ENCODE peak calls at places on chromosomes 12 and 14, in eight cellular contexts. T, M, H, G, L, F, K and J are unnamed samples.

GRCh38 chr14:61153436-61153835 is 127.7 kb downstream of the TMEM30B start:
- DNase-seq in F (no peak), G (no peak), H (no peak), T (no peak), M (no peak), K (no peak), L (no peak), J (no peak)

GRCh38 chr12:132807295-132808222 is 21.1 kb downstream of the GOLGA3 start:
- DNase-seq in G (no peak), L (no peak), K (no peak), H (no peak), T (no peak), F (no peak), M (no peak), J (no peak)

GRCh38 chr14:99327050-99327449 is 55.1 kb upstream of the BCL11B start:
- DNase-seq in H (no peak), L (no peak), F (no peak), K (peak; percentile 13), M (no peak), G (no peak), T (peak; percentile 15), J (peak; percentile 25)

GRCh38 chr12:30500532-30500931 is 195.1 kb downstream of the IPO8 start:
- DNase-seq in F (no peak), L (no peak), M (no peak), H (no peak), T (no peak), G (no peak), K (no peak), J (no peak)

GRCh38 chr14:31678421-31679249 is 117.4 kb downstream of the NUBPL start:
- DNase-seq in L (no peak), G (no peak), T (no peak), M (no peak), H (no peak), K (no peak), F (no peak), J (no peak)

GRCh38 chr14:54329082-54329695 is 67.6 kb upstream of the CDKN3 start:
- DNase-seq in K (peak; percentile 50), T (no peak), G (peak; percentile 44), H (peak; percentile 81), M (peak; percentile 34), F (peak; percentile 50), L (peak; percentile 33), J (no peak)

GRCh38 chr12:54024127-54024526 is 4.1 kb upstream of the HOXC6 start:
- DNase-seq in H (no peak), L (no peak), G (no peak), F (no peak), T (peak; percentile 16), M (no peak), K (no peak), J (no peak)

GRCh38 chr12:26238341-26239126 is 43.2 kb downstream of the SSPN start:
- DNase-seq in F (no peak), L (no peak), H (no peak), G (no peak), T (no peak), M (no peak), K (no peak), J (no peak)

GRCh38 chr12:40405419-40405818 is 180.6 kb downstream of the LRRK2 start:
- DNase-seq in K (no peak), G (no peak), T (no peak), M (no peak), L (no peak), F (no peak), H (no peak), J (no peak)

GRCh38 chr12:77777274-77777673 is 53.4 kb upstream of the NAV3 start:
- DNase-seq in F (no peak), M (no peak), T (no peak), G (no peak), K (no peak), L (no peak), H (peak; percentile 14), J (no peak)

GRCh38 chr12:94336201-94336915 is 123.3 kb downstream of the CEP83 start:
- DNase-seq in H (peak; percentile 61), M (no peak), L (no peak), F (no peak), T (no peak), G (no peak), K (no peak), J (no peak)

GRCh38 chr14:56490379-56490778 is 89.2 kb upstream of the TMEM260 start:
- DNase-seq in F (no peak), M (no peak), T (no peak), K (no peak), G (no peak), L (no peak), H (peak; percentile 58), J (no peak)

GRCh38 chr12:110281549-110282342 is 699 bp downstream of the ATP2A2 start:
- DNase-seq in F (peak; percentile 39), K (peak; percentile 72), G (peak; percentile 60), L (peak; percentile 63), M (peak; percentile 59), H (peak; percentile 71), T (peak; percentile 69), J (no peak)

GRCh38 chr12:57549909-57550627 is at the start of gene KIF5A:
- DNase-seq in F (no peak), G (peak; percentile 57), L (no peak), K (peak; percentile 77), T (no peak), M (peak; percentile 49), H (no peak), J (no peak)

GRCh38 chr12:124442281-124442680 is 125.1 kb downstream of the NCOR2 start:
- DNase-seq in M (no peak), F (no peak), K (no peak), G (no peak), T (no peak), H (no peak), L (no peak), J (no peak)

GRCh38 chr14:104314251-104314941 is 176.0 kb downstream of the KIF26A start:
- DNase-seq in K (no peak), G (no peak), L (peak; percentile 19), H (no peak), T (peak; percentile 40), F (no peak), M (no peak), J (peak; percentile 77)

GRCh38 chr14:25516838-25517237 is 466.9 kb upstream of the STXBP6 start:
- DNase-seq in H (no peak), M (no peak), L (no peak), F (no peak), K (no peak), G (no peak), T (no peak), J (no peak)

GRCh38 chr12:117622087-117622486 is 260.7 kb upstream of the NOS1 start:
- DNase-seq in M (no peak), F (no peak), L (no peak), T (no peak), H (no peak), G (no peak), K (no peak), J (no peak)

GRCh38 chr12:31737763-31738162 is 8.9 kb upstream of the AMN1 start:
- DNase-seq in L (no peak), F (no peak), M (no peak), G (no peak), T (no peak), H (no peak), K (no peak), J (no peak)

GRCh38 chr14:89672636-89673279 is 255.7 kb upstream of the FOXN3 start:
- DNase-seq in G (no peak), M (peak; percentile 70), F (no peak), K (no peak), H (no peak), L (peak; percentile 57), T (no peak), J (no peak)

GRCh38 chr12:27580561-27581330 is 56.7 kb downstream of the PPFIBP1 start:
- DNase-seq in L (no peak), M (no peak), K (no peak), G (no peak), F (peak; percentile 92), T (no peak), H (no peak), J (no peak)

GRCh38 chr14:46488374-46488773 is 163.2 kb downstream of the RPL10L start:
- DNase-seq in H (no peak), K (no peak), T (no peak), L (no peak), G (no peak), M (no peak), F (peak; percentile 11), J (no peak)

GRCh38 chr14:46487582-46488350 is 163.8 kb downstream of the RPL10L start:
- DNase-seq in L (no peak), T (no peak), G (no peak), H (no peak), K (no peak), F (no peak), M (no peak), J (no peak)

GRCh38 chr14:46490150-46490769 is 161.3 kb downstream of the RPL10L start:
- DNase-seq in L (no peak), T (no peak), H (no peak), K (peak; percentile 6), F (peak; percentile 30), G (no peak), M (no peak), J (no peak)
- TF ChIP-seq CTCF in L (no peak), T (peak; percentile 22), H (no peak), K (peak; percentile 20), F (peak; percentile 32), G (peak; percentile 62), M (peak; percentile 33), J (peak; percentile 43)

GRCh38 chr12:58804749-58805148 is 115.6 kb downstream of the LRIG3 start:
- DNase-seq in T (no peak), F (no peak), M (no peak), H (no peak), L (no peak), G (no peak), K (no peak), J (no peak)
- TF ChIP-seq CTCF in T (peak; percentile 14), F (peak; percentile 54), M (no peak), H (no peak), L (no peak), G (peak; percentile 56), K (peak; percentile 12), J (peak; percentile 62)

GRCh38 chr12:452667-453210 is 7.0 kb upstream of the B4GALNT3 start:
- DNase-seq in T (no peak), L (peak; percentile 41), G (no peak), F (no peak), M (peak; percentile 56), K (peak; percentile 71), H (no peak), J (no peak)
- TF ChIP-seq CTCF in T (no peak), L (no peak), G (no peak), F (peak; percentile 53), M (peak; percentile 49), K (peak; percentile 46), H (no peak), J (no peak)

DNA sequence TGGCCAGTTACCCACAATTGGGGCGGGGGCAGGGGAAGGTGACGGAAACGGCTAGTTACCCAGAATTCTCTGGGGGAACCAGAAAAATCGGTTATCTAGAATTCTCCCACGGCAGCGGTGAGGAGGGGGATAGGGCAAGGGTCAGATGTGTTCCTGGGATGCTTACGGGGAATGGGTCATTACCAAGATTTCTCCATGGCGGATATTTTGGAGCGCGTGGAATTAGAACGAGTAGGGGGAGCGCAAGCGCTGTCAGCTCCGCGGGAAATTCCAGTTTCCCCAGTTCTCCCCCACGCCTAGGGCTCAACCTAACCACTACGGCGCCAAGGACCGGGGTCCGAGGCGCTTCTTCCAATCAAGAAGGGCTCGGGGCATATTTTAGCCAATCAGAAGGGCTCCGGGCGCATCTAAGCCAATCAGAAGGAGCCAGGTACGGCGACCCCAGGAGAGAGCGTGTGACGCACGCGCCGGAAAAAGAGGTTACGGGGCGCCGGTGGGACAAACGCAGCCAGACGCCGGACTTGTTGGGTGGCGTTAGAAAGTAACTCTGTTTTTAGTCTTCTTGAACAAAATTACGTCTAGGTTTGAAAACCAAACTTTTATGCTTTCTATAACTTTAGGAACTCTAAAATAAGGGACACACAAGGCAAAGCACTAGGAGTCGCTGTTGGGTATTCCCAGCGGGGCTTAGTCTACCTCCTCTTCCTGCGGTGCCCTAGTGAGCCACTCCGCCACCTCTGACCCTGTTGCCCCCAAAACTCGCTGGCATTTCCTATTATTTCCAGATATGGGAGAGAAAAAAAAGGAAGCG is at the start of gene PAN2:
- DNase-seq in K (peak; percentile 98), M (peak; percentile 96), L (peak; percentile 96), F (peak; percentile 97), T (peak; percentile 95), H (peak; percentile 97), G (peak; percentile 80), J (peak; percentile 97)
- TF ChIP-seq CTCF in K (peak; percentile 39), M (peak; percentile 75), L (no peak), F (peak; percentile 81), T (peak; percentile 39), H (peak; percentile 82), G (peak; percentile 77), J (peak; percentile 96)